ENCODE peak calls at places on chromosome 1, in nine cellular contexts. E is NCI-H524; U is stimulated activated CD4-positive, alpha-beta T cell treated with anti-CD3 and anti-CD28 coated beads, Interleukin-15, amount 100 ng/mL, for 1 hour; L is CMK; N is stimulated activated naive B cell treated with anti-CD40 and anti-IgM and Interleukin-4, amounts not matched to agents 10 μg/mL and 1 μg/mL and 100 μg/mL, for 72 hours; D is CD4-positive, alpha-beta T cell; X is astrocyte of the spinal cord; F is NT2/D1; T is activated T-cell treated with anti-CD3 and anti-CD28 coated beads, Interleukin-2, amount 50 U/mL, for 72 hours. M is an unnamed sample.

GRCh38 chr1:235069577-235070563 is 58.8 kb downstream of the TOMM20 start:
- DNase-seq in X (peak), E (no peak), F (no peak), L (no peak), T (no peak), N (no peak), D (no peak), U (no peak), M (peak)

GRCh38 chr1:24570265-24571125 is 14.6 kb downstream of the NCMAP start:
- DNase-seq in E (no peak), N (no peak), T (no peak), U (no peak), L (no peak), F (no peak), X (no peak), D (no peak), M (no peak)

GRCh38 chr1:245128381-245128780 is 26.4 kb upstream of the KIF26B start:
- DNase-seq in U (no peak), F (no peak), E (no peak), T (no peak), L (no peak), X (no peak), N (no peak), D (no peak), M (no peak)

GRCh38 chr1:37606481-37607263 is 10.9 kb upstream of the GNL2 start:
- DNase-seq in D (no peak), E (no peak), U (no peak), L (no peak), X (no peak), T (no peak), F (no peak), N (no peak), M (no peak)

GRCh38 chr1:187641907-187642306 is 813.2 kb downstream of the PLA2G4A start:
- DNase-seq in L (no peak), E (no peak), U (no peak), X (no peak), F (no peak), N (no peak), D (no peak), T (no peak), M (no peak)

GRCh38 chr1:30906631-30907389 is 1.7 kb downstream of the SDC3 start:
- DNase-seq in X (no peak), N (no peak), E (no peak), L (no peak), D (no peak), T (no peak), F (no peak), U (no peak), M (no peak)

GRCh38 chr1:233679598-233679997 is 65.7 kb downstream of the KCNK1 start:
- DNase-seq in T (no peak), L (no peak), F (peak), E (no peak), X (no peak), D (no peak), N (no peak), U (no peak), M (no peak)

GRCh38 chr1:111542187-111542586 is 38.8 kb upstream of the ADORA3 start:
- DNase-seq in T (no peak), E (no peak), U (no peak), N (no peak), F (peak), L (no peak), D (no peak), X (no peak), M (no peak)

GRCh38 chr1:53583021-53583902 is 124.1 kb downstream of the DMRTB1 start:
- DNase-seq in N (no peak), U (no peak), L (no peak), E (no peak), D (no peak), T (no peak), X (no peak), F (no peak), M (no peak)

GRCh38 chr1:159959451-159959850 is 5.4 kb upstream of the SLAMF9 start:
- DNase-seq in X (no peak), F (no peak), N (no peak), L (no peak), E (no peak), U (no peak), D (no peak), T (no peak), M (no peak)

GRCh38 chr1:167489581-167490340 is 28.6 kb downstream of the CD247 start:
- DNase-seq in E (no peak), F (peak), N (no peak), U (no peak), L (no peak), D (peak), X (no peak), T (peak), M (no peak)